ENCODE peak calls at places on chromosomes 11 and 22, in ten cellular contexts. G is Karpas-422, A is HepG2, T is kidney, M is astrocyte, E is fibroblast of lung, H is mesenchymal stem cell, S is mesendoderm, Q is SK-N-SH, K is MM.1S. X is an unnamed sample.
A peak's percentile ranks its signal among the peaks of the same experiment; 100 is the strongest.

GRCh38 chr22:23908561-23909205 is 14.5 kb downstream of the MIF start:
- DNase-seq in G (no peak), A (no peak), T (no peak), M (no peak), E (no peak), H (no peak), S (no peak), Q (no peak), K (no peak), X (no peak)

GRCh38 chr11:19367051-19367709 is 126.4 kb upstream of the E2F8 start:
- DNase-seq in G (no peak), A (no peak), T (no peak), M (peak; percentile 77), E (peak; percentile 44), H (no peak), S (no peak), Q (no peak), K (no peak), X (peak; percentile 18)

GRCh38 chr11:48104562-48104924 is 112.1 kb upstream of the OR4B1 start:
- DNase-seq in G (peak; percentile 72), A (no peak), T (no peak), M (no peak), E (no peak), H (no peak), S (no peak), Q (no peak), K (no peak), X (no peak)

GRCh38 chr11:123351375-123351774 is 78.7 kb upstream of the GRAMD1B start:
- DNase-seq in G (no peak), A (no peak), T (peak; percentile 78), M (no peak), E (peak; percentile 18), H (no peak), S (peak; percentile 44), Q (peak; percentile 55), K (no peak), X (no peak)

GRCh38 chr11:70384486-70385152 is 13.7 kb upstream of the CTTN start:
- DNase-seq in G (no peak), A (no peak), T (no peak), M (no peak), E (no peak), H (no peak), S (no peak), Q (peak; percentile 41), K (no peak), X (no peak)

GRCh38 chr22:43186272-43187170 is at the start of gene TTLL12:
- DNase-seq in G (peak; percentile 85), A (no peak), T (peak; percentile 86), M (no peak), E (peak; percentile 36), H (peak; percentile 55), S (peak; percentile 50), Q (peak; percentile 84), K (peak; percentile 59), X (peak; percentile 83)

GRCh38 chr22:17077255-17077654 is 7.5 kb upstream of the IL17RA start:
- DNase-seq in G (no peak), A (no peak), T (no peak), M (peak; percentile 86), E (peak; percentile 26), H (peak; percentile 37), S (no peak), Q (no peak), K (no peak), X (peak; percentile 46)

GRCh38 chr11:67312187-67313021 is 9.1 kb downstream of the SSH3 start:
- DNase-seq in G (no peak), A (no peak), T (peak; percentile 73), M (no peak), E (no peak), H (no peak), S (no peak), Q (peak; percentile 69), K (no peak), X (no peak)

GRCh38 chr11:111176603-111177002 is 68.9 kb upstream of the POU2AF2 start:
- DNase-seq in G (no peak), A (no peak), T (no peak), M (no peak), E (no peak), H (no peak), S (no peak), Q (no peak), K (peak; percentile 72), X (no peak)

GRCh38 chr11:76075699-76076098 is 130.6 kb downstream of the WNT11 start:
- DNase-seq in G (no peak), A (no peak), T (no peak), M (no peak), E (peak; percentile 64), H (peak; percentile 8), S (no peak), Q (no peak), K (no peak), X (no peak)

GRCh38 chr11:13726456-13726855 is 58.0 kb downstream of the FAR1 start:
- DNase-seq in G (no peak), A (no peak), T (no peak), M (no peak), E (no peak), H (no peak), S (no peak), Q (no peak), K (no peak), X (no peak)

GRCh38 chr11:82398300-82398815 is 335.3 kb downstream of the FAM181B start:
- DNase-seq in G (no peak), A (peak; percentile 57), T (no peak), M (no peak), E (no peak), H (no peak), S (no peak), Q (no peak), K (no peak), X (no peak)

GRCh38 chr11:17719940-17720795 is 797 bp downstream of the MYOD1 start:
- DNase-seq in G (no peak), A (no peak), T (no peak), M (peak; percentile 19), E (no peak), H (no peak), S (peak; percentile 80), Q (peak; percentile 83), K (no peak), X (peak; percentile 18)

GRCh38 chr11:122601131-122602125 is 54.1 kb upstream of the UBASH3B start:
- DNase-seq in G (no peak), A (peak; percentile 40), T (no peak), M (peak; percentile 80), E (peak; percentile 74), H (peak; percentile 89), S (peak; percentile 51), Q (no peak), K (no peak), X (peak; percentile 87)

GRCh38 chr22:38298312-38299000 is 18.8 kb downstream of the CSNK1E start:
- DNase-seq in G (peak; percentile 80), A (no peak), T (no peak), M (peak; percentile 100), E (peak; percentile 95), H (peak; percentile 62), S (peak; percentile 96), Q (peak; percentile 52), K (no peak), X (no peak)
- H3K9ac ChIP-seq in G (no peak overlapping the region), A (no peak overlapping the region), T (no peak overlapping the region), M (peak overlapping the region; percentile 82), E (no peak overlapping the region), H (no peak overlapping the region), S (no peak overlapping the region), Q (no peak overlapping the region), K (no peak overlapping the region), X (no peak overlapping the region)

DNA sequence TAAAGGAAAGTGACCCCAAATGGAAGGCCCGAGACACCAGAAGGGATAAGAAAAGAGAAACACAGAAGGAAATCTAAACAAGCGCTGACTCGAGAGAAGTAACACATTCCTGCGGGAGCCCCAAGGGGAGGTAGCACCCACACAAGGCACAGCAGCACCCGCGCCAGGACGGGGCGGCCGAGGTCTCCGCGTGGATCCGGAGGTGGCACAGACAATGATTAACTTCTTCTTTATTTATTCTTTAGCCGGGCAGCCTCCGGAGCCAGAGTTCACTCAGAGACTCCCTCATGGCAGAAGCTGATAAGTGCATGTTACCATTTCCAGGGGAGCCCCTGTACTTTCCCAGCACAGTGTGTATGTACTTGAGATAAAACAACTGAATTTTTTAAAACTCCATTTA is 5.1 kb downstream of the TOLLIP start:
- DNase-seq in G (no peak), A (peak; percentile 81), T (peak; percentile 79), M (no peak), E (no peak), H (no peak), S (no peak), Q (no peak), K (no peak), X (no peak)
- H3K4me1 ChIP-seq in G (peaks cover 9% of the 10 kb centered on the region), A (peaks cover 88% of the 10 kb centered on the region), T (peaks cover 69% of the 10 kb centered on the region), M (peaks cover 11% of the 10 kb centered on the region), E (peaks cover 6% of the 10 kb centered on the region), H (peaks cover 58% of the 10 kb centered on the region), S (no peaks in the 10 kb centered on the region), Q (no peaks in the 10 kb centered on the region), K (no peaks in the 10 kb centered on the region), X (peaks cover 21% of the 10 kb centered on the region)

DNA sequence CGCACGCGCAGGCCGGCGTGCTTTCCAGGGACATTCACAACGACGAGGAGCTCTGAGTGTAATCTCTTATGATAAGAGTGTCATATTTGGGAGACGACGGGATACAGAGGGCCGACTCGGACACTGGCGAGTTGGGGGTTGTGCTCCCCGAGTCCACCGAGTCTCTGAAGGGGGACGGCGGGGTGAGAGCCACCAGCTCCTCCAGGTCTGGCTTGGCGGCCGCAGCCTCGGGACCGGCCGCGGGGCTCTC is 170.9 kb upstream of the CTSC start:
- DNase-seq in G (no peak), A (no peak), T (peak; percentile 65), M (no peak), E (no peak), H (no peak), S (no peak), Q (no peak), K (no peak), X (no peak)
- H3K9ac ChIP-seq in G (no peak overlapping the region), A (no peak overlapping the region), T (no peak overlapping the region), M (peak overlapping the region; percentile 56), E (no peak overlapping the region), H (no peak overlapping the region), S (peak overlapping the region; percentile 60), Q (no peak overlapping the region), K (no peak overlapping the region), X (no peak overlapping the region)

GRCh38 chr11:84906995-84907394 is 720.1 kb downstream of the DLG2 start:
- DNase-seq in G (no peak), A (no peak), T (no peak), M (peak; percentile 75), E (peak; percentile 11), H (no peak), S (no peak), Q (no peak), K (no peak), X (peak; percentile 82)

GRCh38 chr11:84905411-84905810 is 721.7 kb downstream of the DLG2 start:
- DNase-seq in G (no peak), A (no peak), T (no peak), M (peak; percentile 78), E (peak; percentile 4), H (no peak), S (no peak), Q (no peak), K (no peak), X (peak; percentile 32)

GRCh38 chr11:84914511-84914910 is 712.6 kb downstream of the DLG2 start:
- DNase-seq in G (no peak), A (no peak), T (no peak), M (no peak), E (no peak), H (no peak), S (no peak), Q (no peak), K (no peak), X (no peak)

DNA sequence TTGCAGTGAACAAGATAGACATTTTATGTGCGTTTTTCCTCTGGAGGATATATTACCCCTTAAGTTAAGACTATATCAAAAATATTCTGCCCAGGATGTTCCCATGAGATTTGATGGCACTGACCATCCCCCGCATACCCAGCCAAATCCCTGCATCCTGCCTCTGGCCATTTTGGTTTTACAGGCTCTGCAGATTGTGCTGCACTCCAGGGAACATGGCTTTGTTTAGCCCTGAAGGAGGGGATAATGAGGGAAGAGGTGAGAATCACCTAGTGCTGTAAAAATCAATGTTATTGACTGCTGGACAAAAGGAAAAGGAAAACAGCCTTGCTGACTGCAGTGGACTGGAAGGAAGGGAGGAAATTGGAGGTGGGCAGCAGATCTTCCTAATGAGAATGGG is 717.4 kb downstream of the DLG2 start:
- DNase-seq in G (no peak), A (no peak), T (no peak), M (no peak), E (no peak), H (no peak), S (peak; percentile 84), Q (no peak), K (no peak), X (no peak)
- H3K4me1 ChIP-seq in G (no peaks in the 10 kb centered on the region), A (no peaks in the 10 kb centered on the region), T (no peaks in the 10 kb centered on the region), M (peaks cover 9% of the 10 kb centered on the region), E (peaks cover 3% of the 10 kb centered on the region), H (no peaks in the 10 kb centered on the region), S (no peaks in the 10 kb centered on the region), Q (no peaks in the 10 kb centered on the region), K (no peaks in the 10 kb centered on the region), X (peaks cover 7% of the 10 kb centered on the region)

X was measured in adipocyte.